ENCODE peak calls at places on chromosome 19, in ten cellular contexts. O is A549, I is transverse colon, L is tibial nerve, Z is H1, G is upper lobe of left lung, J is SK-N-SH, T is stomach, P is sigmoid colon, M is ovary. Y is an unnamed sample.

GRCh38 chr19:8831832-8832131 is 322 bp downstream of the ZNF558 start:
- DNase-seq in O (peak; percentile 32), I (no peak), L (no peak), Z (peak; percentile 42), G (no peak), J (no peak), T (no peak), P (no peak), M (no peak), Y (no peak)

GRCh38 chr19:40280608-40281221 is 4.4 kb downstream of the AKT2 start:
- DNase-seq in O (no peak), I (peak; percentile 88), L (no peak), Z (no peak), G (peak; percentile 75), J (no peak), T (peak; percentile 70), P (no peak), M (no peak), Y (no peak)

GRCh38 chr19:33520844-33521479 is 629 bp downstream of the PEPD start:
- DNase-seq in O (peak; percentile 53), I (peak; percentile 38), L (no peak), Z (no peak), G (no peak), J (no peak), T (no peak), P (no peak), M (no peak), Y (no peak)

GRCh38 chr19:38736413-38737280 is 7.6 kb downstream of the CAPN12 start:
- DNase-seq in O (peak; percentile 94), I (peak; percentile 90), L (no peak), Z (peak; percentile 91), G (peak; percentile 80), J (peak; percentile 93), T (peak; percentile 83), P (peak; percentile 71), M (peak; percentile 48), Y (peak; percentile 81)

GRCh38 chr19:39850892-39851291 is 4.7 kb upstream of the FBL start:
- DNase-seq in O (no peak), I (no peak), L (no peak), Z (no peak), G (no peak), J (no peak), T (no peak), P (no peak), M (no peak), Y (no peak)

GRCh38 chr19:9961103-9961502 is 24.8 kb upstream of the OLFM2 start:
- DNase-seq in O (no peak), I (no peak), L (no peak), Z (no peak), G (no peak), J (no peak), T (no peak), P (no peak), M (no peak), Y (no peak)

GRCh38 chr19:8988204-8988603 is 22.0 kb downstream of the MUC16 start:
- DNase-seq in O (peak; percentile 7), I (no peak), L (no peak), Z (peak; percentile 52), G (no peak), J (no peak), T (no peak), P (no peak), M (no peak), Y (no peak)

GRCh38 chr19:49216076-49216475 is 58.5 kb downstream of the TRPM4 start:
- DNase-seq in O (no peak), I (no peak), L (no peak), Z (no peak), G (no peak), J (no peak), T (no peak), P (no peak), M (no peak), Y (no peak)

GRCh38 chr19:29537181-29537580 is 11.4 kb downstream of the VSTM2B start:
- DNase-seq in O (no peak), I (no peak), L (peak; percentile 6), Z (peak; percentile 14), G (peak; percentile 15), J (no peak), T (peak; percentile 17), P (peak; percentile 24), M (no peak), Y (peak; percentile 70)

GRCh38 chr19:32181356-32181920 is 164.0 kb upstream of the ZNF507 start:
- DNase-seq in O (no peak), I (no peak), L (no peak), Z (no peak), G (no peak), J (no peak), T (no peak), P (no peak), M (no peak), Y (no peak)

GRCh38 chr19:37329686-37330085 is 41.2 kb upstream of the ZNF527 start:
- DNase-seq in O (no peak), I (no peak), L (no peak), Z (no peak), G (no peak), J (peak; percentile 32), T (no peak), P (no peak), M (no peak), Y (no peak)

GRCh38 chr19:43754312-43754561 is 525 bp downstream of the SMG9 start:
- DNase-seq in O (no peak), I (no peak), L (no peak), Z (no peak), G (no peak), J (no peak), T (no peak), P (no peak), M (no peak), Y (no peak)

DNA sequence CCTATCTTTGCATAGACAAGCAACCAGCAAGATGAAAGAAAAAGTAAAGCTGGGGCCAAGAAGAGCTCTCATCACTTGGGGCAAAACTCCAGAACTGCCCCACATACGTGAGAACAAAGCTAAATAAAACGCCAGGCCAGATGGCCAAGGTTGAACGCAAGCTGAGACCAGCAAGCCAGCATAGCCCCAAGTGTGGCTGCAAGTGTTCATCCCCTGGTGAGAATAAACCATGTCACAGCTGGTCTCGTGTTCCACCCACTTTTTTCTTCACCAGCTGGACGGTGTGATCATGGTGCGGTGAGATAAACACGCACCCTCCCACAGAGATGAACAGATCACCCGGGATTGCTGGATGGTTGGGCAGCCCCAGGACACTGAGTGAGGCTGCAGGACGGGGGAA is 109.6 kb upstream of the CACNA1A start:
- DNase-seq in O (no peak), I (no peak), L (no peak), Z (no peak), G (no peak), J (no peak), T (no peak), P (no peak), M (no peak), Y (no peak)
- TF ChIP-seq EP300 in O (no peak), I (no peak), L (no peak), Z (no peak), G (no peak), J (no peak), T (no peak), P (no peak), M (no peak), Y (no peak)

DNA sequence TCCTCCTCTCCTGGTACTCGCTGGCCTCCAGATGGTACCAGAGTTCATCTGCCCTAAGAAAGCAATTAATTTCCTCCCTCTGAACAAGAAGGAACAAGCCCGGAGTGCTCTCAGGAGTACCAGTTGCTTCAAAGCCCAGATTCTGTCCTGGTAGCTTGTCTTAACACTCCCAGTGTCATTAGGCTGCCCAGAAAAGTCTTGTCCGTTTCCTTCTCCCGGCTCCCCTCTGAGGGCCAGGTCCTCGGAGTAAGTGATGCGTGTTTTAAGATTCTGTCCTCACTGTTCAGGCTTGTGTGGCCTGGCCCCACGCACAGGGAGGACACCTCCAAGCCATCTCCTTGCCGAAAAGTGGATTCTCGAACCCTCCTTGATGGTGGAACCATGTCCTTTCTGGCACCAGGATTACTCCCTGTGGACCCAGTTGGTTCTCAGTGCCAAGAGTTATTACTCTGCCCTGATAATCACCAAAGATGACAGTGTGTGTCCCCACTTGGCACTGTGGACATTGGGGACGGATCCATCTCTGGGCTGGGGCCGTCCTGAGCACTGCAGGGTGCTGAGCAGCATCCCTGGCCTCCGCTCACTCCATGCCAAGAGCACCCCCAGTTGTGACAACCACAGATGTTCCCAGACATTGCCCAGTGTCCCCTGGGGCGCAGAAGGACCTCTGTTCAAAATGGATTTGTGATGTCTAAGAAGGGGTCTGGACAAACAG is 52.5 kb downstream of the RFX2 start:
- DNase-seq in O (no peak), I (no peak), L (no peak), Z (no peak), G (no peak), J (no peak), T (no peak), P (no peak), M (no peak), Y (no peak)
- TF ChIP-seq EP300 in O (no peak), I (no peak), L (no peak), Z (no peak), G (no peak), J (no peak), T (no peak), P (no peak), M (no peak), Y (no peak)

GRCh38 chr19:18839465-18840287 is 7.9 kb downstream of the UPF1 start:
- DNase-seq in O (no peak), I (no peak), L (no peak), Z (no peak), G (peak; percentile 67), J (no peak), T (peak; percentile 61), P (no peak), M (no peak), Y (no peak)

GRCh38 chr19:18841400-18841799 is 9.6 kb downstream of the UPF1 start:
- DNase-seq in O (no peak), I (no peak), L (no peak), Z (no peak), G (no peak), J (no peak), T (no peak), P (no peak), M (no peak), Y (no peak)

GRCh38 chr19:18843960-18844359 is 12.2 kb downstream of the UPF1 start:
- DNase-seq in O (no peak), I (no peak), L (no peak), Z (no peak), G (no peak), J (no peak), T (no peak), P (no peak), M (no peak), Y (no peak)

GRCh38 chr19:18842166-18842565 is 10.4 kb downstream of the UPF1 start:
- DNase-seq in O (no peak), I (no peak), L (no peak), Z (no peak), G (no peak), J (peak; percentile 58), T (no peak), P (no peak), M (no peak), Y (no peak)

GRCh38 chr19:18840288-18841260 is 8.8 kb downstream of the UPF1 start:
- DNase-seq in O (no peak), I (no peak), L (no peak), Z (no peak), G (no peak), J (peak; percentile 27), T (no peak), P (no peak), M (no peak), Y (no peak)
- TF ChIP-seq EP300 in O (no peak), I (no peak), L (no peak), Z (no peak), G (no peak), J (no peak), T (no peak), P (no peak), M (no peak), Y (no peak)

DNA sequence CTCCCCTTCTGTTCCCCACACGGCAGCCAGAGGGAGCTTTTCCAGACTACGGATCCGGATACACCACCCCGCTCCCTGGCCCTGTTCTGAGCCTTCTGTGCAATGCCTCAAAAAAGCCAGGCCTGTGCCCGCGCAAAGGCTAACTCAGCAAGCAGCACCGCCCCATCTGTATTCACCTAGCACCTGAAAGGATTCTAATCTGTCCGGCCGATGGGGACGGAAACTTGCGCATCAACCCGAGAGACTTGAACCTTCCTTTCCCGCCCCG is 589 bp downstream of the ZBTB45 start:
- DNase-seq in O (peak; percentile 91), I (peak; percentile 70), L (peak; percentile 39), Z (peak; percentile 82), G (peak; percentile 72), J (peak; percentile 88), T (peak; percentile 59), P (peak; percentile 84), M (peak; percentile 64), Y (no peak)
- TF ChIP-seq EP300 in O (no peak), I (no peak), L (no peak), Z (no peak), G (no peak), J (no peak), T (no peak), P (no peak), M (no peak), Y (no peak)